ENCODE peak calls at places on chromosomes 13 and 19, in four cellular contexts. One of them, this sample, is unnamed.

GRCh38 chr13:40352385-40352778 is 314.1 kb downstream of the FOXO1 start:
- DNase-seq in K562: no peak
- DNase-seq in GM12891: no peak
- DNase-seq in GM12878: no peak
- DNase-seq in this sample: no peak

GRCh38 chr19:39052846-39053245 is 20.5 kb upstream of the FBXO27 start:
- DNase-seq in K562: no peak
- DNase-seq in GM12878: no peak
- DNase-seq in GM12891: no peak
- DNase-seq in this sample: no peak

GRCh38 chr19:32464279-32464678 is 58.7 kb downstream of the DPY19L3 start:
- DNase-seq in GM12878: no peak
- DNase-seq in GM12891: no peak
- DNase-seq in K562: no peak
- DNase-seq in this sample: no peak

GRCh38 chr19:17944301-17944700 is 11.5 kb downstream of the CCDC124 start:
- DNase-seq in GM12878: no peak
- DNase-seq in GM12891: no peak
- DNase-seq in K562: no peak
- DNase-seq in this sample: no peak

GRCh38 chr19:10797541-10798256 is 38.3 kb downstream of the TMED1 start:
- DNase-seq in GM12891: no peak
- DNase-seq in GM12878: peak
- DNase-seq in K562: no peak
- DNase-seq in this sample: no peak

GRCh38 chr13:67493835-67494234 is 263.7 kb upstream of the PCDH9 start:
- DNase-seq in K562: no peak
- DNase-seq in GM12891: no peak
- DNase-seq in GM12878: no peak
- DNase-seq in this sample: no peak

GRCh38 chr13:28449826-28450773 is 44.8 kb downstream of the FLT1 start:
- DNase-seq in GM12878: no peak
- DNase-seq in GM12891: no peak
- DNase-seq in K562: no peak
- DNase-seq in this sample: no peak

GRCh38 chr19:34215006-34215665 is 39.2 kb upstream of the GARRE1 start:
- DNase-seq in GM12878: no peak
- DNase-seq in GM12891: no peak
- DNase-seq in K562: no peak
- DNase-seq in this sample: no peak

GRCh38 chr13:34128661-34129060 is 310.7 kb downstream of the RFC3 start:
- DNase-seq in GM12891: no peak
- DNase-seq in K562: no peak
- DNase-seq in GM12878: no peak
- DNase-seq in this sample: no peak

GRCh38 chr13:113400621-113401451 is 36.9 kb upstream of the GRTP1 start:
- DNase-seq in GM12878: no peak
- DNase-seq in GM12891: no peak
- DNase-seq in K562: no peak
- DNase-seq in this sample: no peak

GRCh38 chr19:18521692-18522123 is at the start of gene ELL:
- DNase-seq in GM12891: no peak
- DNase-seq in K562: no peak
- DNase-seq in GM12878: no peak
- DNase-seq in this sample: no peak

GRCh38 chr13:24119593-24120508 is 40.7 kb upstream of the SPATA13 start:
- DNase-seq in GM12891: no peak
- DNase-seq in GM12878: no peak
- DNase-seq in K562: no peak
- DNase-seq in this sample: no peak

GRCh38 chr13:23344923-23345322 is 88.6 kb downstream of the SACS start:
- DNase-seq in GM12878: no peak
- DNase-seq in K562: no peak
- DNase-seq in GM12891: no peak
- DNase-seq in this sample: no peak

DNA sequence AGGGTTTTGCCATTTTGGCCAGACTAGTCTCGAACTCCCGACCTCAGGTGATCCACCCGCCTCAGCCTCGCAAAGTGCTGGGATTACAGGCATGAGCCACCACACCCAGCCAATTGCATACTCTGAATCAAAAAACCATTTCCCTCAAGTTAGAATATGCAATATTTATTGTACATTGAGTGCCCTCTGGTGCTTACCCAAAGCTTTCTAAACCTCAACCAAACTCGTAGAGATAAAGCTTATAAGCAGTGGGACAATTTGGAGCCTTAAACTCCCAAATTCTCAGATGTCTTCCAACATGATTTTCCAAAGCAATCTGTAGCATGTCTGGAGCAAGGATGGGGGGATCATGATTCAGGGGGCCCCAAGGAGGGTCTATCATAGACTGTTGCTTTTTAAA is 22.4 kb downstream of the RFXAP start:
- DNase-seq in GM12878: no peak
- DNase-seq in K562: no peak
- DNase-seq in GM12891: no peak
- DNase-seq in this sample: no peak
- TF ChIP-seq SPI1 in GM12878: no peak
- TF ChIP-seq SPI1 in K562: no peak
- TF ChIP-seq SPI1 in GM12891: no peak
- TF ChIP-seq SPI1 in this sample: no peak

GRCh38 chr13:75871059-75871458 is 234.9 kb downstream of the LMO7 start:
- DNase-seq in K562: no peak
- DNase-seq in GM12878: no peak
- DNase-seq in GM12891: no peak
- DNase-seq in this sample: no peak

GRCh38 chr13:75867718-75868117 is 231.6 kb downstream of the LMO7 start:
- DNase-seq in GM12891: no peak
- DNase-seq in GM12878: no peak
- DNase-seq in K562: no peak
- DNase-seq in this sample: no peak

GRCh38 chr13:75872970-75873369 is 236.8 kb downstream of the LMO7 start:
- DNase-seq in GM12891: no peak
- DNase-seq in K562: no peak
- DNase-seq in GM12878: no peak
- DNase-seq in this sample: peak

GRCh38 chr13:75869981-75870380 is 233.9 kb downstream of the LMO7 start:
- DNase-seq in GM12891: no peak
- DNase-seq in GM12878: no peak
- DNase-seq in K562: no peak
- DNase-seq in this sample: no peak

GRCh38 chr13:75870397-75870801 is 234.3 kb downstream of the LMO7 start:
- DNase-seq in K562: peak
- DNase-seq in GM12878: no peak
- DNase-seq in GM12891: no peak
- DNase-seq in this sample: no peak
- TF ChIP-seq SPI1 in K562: no peak
- TF ChIP-seq SPI1 in GM12878: no peak
- TF ChIP-seq SPI1 in GM12891: peak
- TF ChIP-seq SPI1 in this sample: no peak

DNA sequence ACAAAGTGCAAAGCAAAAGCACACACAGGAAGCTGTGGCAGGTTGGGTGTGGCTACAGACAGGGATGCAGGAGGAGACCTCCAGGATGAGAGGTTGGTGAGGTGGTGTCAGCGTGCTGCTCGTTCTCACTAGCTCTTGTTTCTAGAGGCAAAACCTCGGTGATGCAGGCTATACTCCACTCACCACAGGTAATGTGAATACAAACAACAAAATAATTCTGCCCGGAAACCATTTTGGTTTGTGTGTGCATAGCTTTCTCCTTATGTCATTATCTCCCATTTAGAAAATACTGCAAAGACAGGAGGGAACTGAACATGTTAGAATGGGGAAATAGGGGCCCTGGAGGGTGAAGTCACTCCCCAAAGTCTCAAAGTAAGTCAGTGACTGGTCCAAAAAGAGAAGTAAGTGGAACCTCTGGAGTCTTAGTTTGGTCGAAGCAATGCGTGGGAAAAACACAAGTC is 9.4 kb downstream of the LCP1 start:
- DNase-seq in K562: no peak
- DNase-seq in GM12878: no peak
- DNase-seq in GM12891: no peak
- DNase-seq in this sample: peak
- TF ChIP-seq SPI1 in K562: no peak
- TF ChIP-seq SPI1 in GM12878: no peak
- TF ChIP-seq SPI1 in GM12891: no peak
- TF ChIP-seq SPI1 in this sample: peak

DNA sequence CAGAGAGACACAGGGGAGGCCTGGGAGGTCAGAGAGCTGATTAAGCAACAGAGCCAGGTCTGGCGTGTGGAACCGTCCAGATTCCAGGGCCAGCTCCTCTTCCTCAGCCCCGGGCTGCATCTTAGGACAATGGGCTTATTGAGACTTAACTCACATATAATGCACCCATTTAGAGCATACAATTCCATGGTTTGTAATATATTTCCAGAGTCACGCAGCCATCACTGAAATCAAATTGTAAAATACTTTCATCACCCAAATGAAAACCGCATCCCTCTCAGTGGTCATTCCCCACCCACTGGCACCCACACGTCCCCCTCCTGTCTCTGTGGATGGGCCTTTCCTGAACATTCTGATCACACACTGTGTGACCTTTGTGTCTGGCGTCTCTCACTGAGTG is 2.1 kb upstream of the HMG20B start:
- DNase-seq in GM12891: no peak
- DNase-seq in GM12878: no peak
- DNase-seq in K562: no peak
- DNase-seq in this sample: no peak
- TF ChIP-seq SPI1 in GM12891: no peak
- TF ChIP-seq SPI1 in GM12878: no peak
- TF ChIP-seq SPI1 in K562: no peak
- TF ChIP-seq SPI1 in this sample: no peak

DNA sequence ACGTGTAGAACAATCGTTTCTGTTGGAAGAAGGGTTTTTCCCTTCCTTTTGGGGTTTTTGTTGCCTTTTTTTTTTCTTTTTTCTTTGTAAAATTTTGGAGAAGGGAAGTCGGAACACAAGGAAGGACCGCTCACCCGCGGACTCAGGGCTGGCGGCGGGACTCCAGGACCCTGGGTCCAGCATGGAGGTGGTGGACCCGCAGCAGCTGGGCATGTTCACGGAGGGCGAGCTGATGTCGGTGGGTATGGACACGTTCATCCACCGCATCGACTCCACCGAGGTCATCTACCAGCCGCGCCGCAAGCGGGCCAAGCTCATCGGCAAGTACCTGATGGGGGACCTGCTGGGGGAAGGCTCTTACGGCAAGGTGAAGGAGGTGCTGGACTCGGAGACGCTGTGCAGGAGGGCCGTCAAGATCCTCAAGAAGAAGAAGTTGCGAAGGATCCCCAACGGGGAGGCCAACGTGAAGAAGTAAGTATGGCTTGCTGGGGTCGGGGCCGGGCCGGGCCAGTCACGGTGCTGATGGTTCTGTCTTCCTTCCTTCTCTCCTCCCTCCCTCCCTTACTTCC is 1.2 kb downstream of the STK11 start:
- DNase-seq in K562: no peak
- DNase-seq in GM12891: peak
- DNase-seq in GM12878: no peak
- DNase-seq in this sample: peak
- TF ChIP-seq SPI1 in K562: no peak
- TF ChIP-seq SPI1 in GM12891: no peak
- TF ChIP-seq SPI1 in GM12878: no peak
- TF ChIP-seq SPI1 in this sample: no peak

GRCh38 chr19:43784251-43784980 is 3.6 kb upstream of the KCNN4 start:
- DNase-seq in K562: peak
- DNase-seq in GM12891: no peak
- DNase-seq in GM12878: no peak
- DNase-seq in this sample: no peak
- TF ChIP-seq SPI1 in K562: no peak
- TF ChIP-seq SPI1 in GM12891: no peak
- TF ChIP-seq SPI1 in GM12878: no peak
- TF ChIP-seq SPI1 in this sample: no peak

GRCh38 chr13:106232680-106233079 is 302.8 kb downstream of the EFNB2 start:
- DNase-seq in K562: no peak
- DNase-seq in GM12891: no peak
- DNase-seq in GM12878: no peak
- DNase-seq in this sample: no peak
- TF ChIP-seq SPI1 in K562: no peak
- TF ChIP-seq SPI1 in GM12891: no peak
- TF ChIP-seq SPI1 in GM12878: no peak
- TF ChIP-seq SPI1 in this sample: no peak

GRCh38 chr13:45595968-45596367 is 19.6 kb downstream of the ERICH6B start:
- DNase-seq in K562: no peak
- DNase-seq in GM12878: no peak
- DNase-seq in GM12891: no peak
- DNase-seq in this sample: no peak

GRCh38 chr13:45587897-45588296 is 27.6 kb downstream of the ERICH6B start:
- DNase-seq in GM12878: no peak
- DNase-seq in GM12891: no peak
- DNase-seq in K562: no peak
- DNase-seq in this sample: no peak

GRCh38 chr13:45598597-45598996 is 16.9 kb downstream of the ERICH6B start:
- DNase-seq in K562: no peak
- DNase-seq in GM12878: no peak
- DNase-seq in GM12891: no peak
- DNase-seq in this sample: no peak

GRCh38 chr13:45596800-45597484 is 18.6 kb downstream of the ERICH6B start:
- DNase-seq in GM12891: no peak
- DNase-seq in K562: no peak
- DNase-seq in GM12878: no peak
- DNase-seq in this sample: no peak

GRCh38 chr13:45592758-45593157 is 22.8 kb downstream of the ERICH6B start:
- DNase-seq in K562: no peak
- DNase-seq in GM12891: no peak
- DNase-seq in GM12878: no peak
- DNase-seq in this sample: no peak
- TF ChIP-seq SPI1 in K562: no peak
- TF ChIP-seq SPI1 in GM12891: no peak
- TF ChIP-seq SPI1 in GM12878: no peak
- TF ChIP-seq SPI1 in this sample: no peak

GRCh38 chr19:1566392-1567115 is 1.6 kb downstream of the MEX3D start:
- DNase-seq in K562: peak
- DNase-seq in GM12891: no peak
- DNase-seq in GM12878: no peak
- DNase-seq in this sample: no peak
- TF ChIP-seq SPI1 in K562: no peak
- TF ChIP-seq SPI1 in GM12891: no peak
- TF ChIP-seq SPI1 in GM12878: no peak
- TF ChIP-seq SPI1 in this sample: no peak

This sample was measured in HL-60.